ENCODE peak calls at places on chromosomes 6 and 20, in six cellular contexts. G is NCI-H1092, H is gastrocnemius medialis, D is EH, J is nephron progenitor cell, Y is NB4. N is an unnamed sample.

GRCh38 chr6:71386215-71386614 is 97.6 kb downstream of the OGFRL1 start:
- DNase-seq in D (peak), J (no peak), Y (no peak), G (no peak), H (no peak), N (no peak)

GRCh38 chr6:4707011-4707410 is 69.2 kb upstream of the CDYL start:
- DNase-seq in J (no peak), Y (no peak), H (no peak), D (peak), G (no peak), N (no peak)

GRCh38 chr6:142828030-142828429 is 116.9 kb downstream of the HIVEP2 start:
- DNase-seq in G (no peak), Y (no peak), H (no peak), D (no peak), J (no peak), N (no peak)

GRCh38 chr6:158909938-158910337 is 90.1 kb downstream of the RSPH3 start:
- DNase-seq in H (no peak), Y (no peak), J (no peak), D (no peak), G (no peak), N (peak)

GRCh38 chr20:24584078-24584477 is 114.6 kb downstream of the SYNDIG1 start:
- DNase-seq in D (no peak), J (no peak), Y (no peak), H (no peak), G (no peak), N (no peak)

GRCh38 chr6:170072246-170072645 is 218.6 kb downstream of the DLL1 start:
- DNase-seq in G (no peak), Y (no peak), J (no peak), D (no peak), H (no peak), N (no peak)

GRCh38 chr6:162198072-162198471 is 529.5 kb downstream of the PRKN start:
- DNase-seq in J (no peak), Y (no peak), H (no peak), G (no peak), D (no peak), N (no peak)

GRCh38 chr6:4466769-4467480 is 309.3 kb upstream of the CDYL start:
- DNase-seq in H (no peak), Y (peak), D (peak), G (no peak), J (no peak), N (no peak)

GRCh38 chr6:144485531-144485930 is 200.4 kb downstream of the UTRN start:
- DNase-seq in D (no peak), G (no peak), H (no peak), J (no peak), Y (no peak), N (no peak)

GRCh38 chr20:32589256-32589655 is 4.1 kb upstream of the NOL4L start:
- DNase-seq in J (no peak), H (no peak), D (peak), G (no peak), Y (no peak), N (no peak)

GRCh38 chr6:122696853-122697252 is 82.7 kb upstream of the FABP7 start:
- DNase-seq in J (no peak), D (peak), Y (no peak), G (no peak), H (no peak), N (no peak)

GRCh38 chr20:62959101-62959971 is 6.8 kb downstream of the SLC17A9 start:
- DNase-seq in J (no peak), D (no peak), Y (peak), G (no peak), H (no peak), N (no peak)